ENCODE peak calls at places on chromosomes 5 and 9, in ten cellular contexts. One of them, this sample, is unnamed.

GRCh38 chr5:150035139-150035893 is 34.8 kb downstream of the HMGXB3 start:
- DNase-seq in PC-9: no peak
- DNase-seq in OCI-LY7: peak; percentile 72
- DNase-seq in GM23338: no peak
- DNase-seq in Karpas-422: peak; percentile 86
- DNase-seq in hepatocyte: no peak
- DNase-seq in MM.1S: peak; percentile 54
- DNase-seq in PC-3: no peak
- DNase-seq in SK-N-SH: no peak
- DNase-seq in HCT116: no peak
- DNase-seq in this sample: no peak

GRCh38 chr9:112005939-112006338 is 109.3 kb downstream of the UGCG start:
- DNase-seq in PC-9: no peak
- DNase-seq in OCI-LY7: no peak
- DNase-seq in hepatocyte: no peak
- DNase-seq in PC-3: no peak
- DNase-seq in GM23338: no peak
- DNase-seq in MM.1S: no peak
- DNase-seq in SK-N-SH: no peak
- DNase-seq in Karpas-422: no peak
- DNase-seq in HCT116: no peak
- DNase-seq in this sample: no peak

GRCh38 chr5:120872292-120872691 is 408.2 kb downstream of the PRR16 start:
- DNase-seq in OCI-LY7: no peak
- DNase-seq in PC-9: no peak
- DNase-seq in MM.1S: no peak
- DNase-seq in hepatocyte: no peak
- DNase-seq in PC-3: no peak
- DNase-seq in GM23338: no peak
- DNase-seq in SK-N-SH: no peak
- DNase-seq in HCT116: no peak
- DNase-seq in Karpas-422: no peak
- DNase-seq in this sample: peak; percentile 41

GRCh38 chr5:33513786-33514185 is 73.0 kb downstream of the TARS1 start:
- DNase-seq in HCT116: no peak
- DNase-seq in PC-9: no peak
- DNase-seq in PC-3: no peak
- DNase-seq in hepatocyte: no peak
- DNase-seq in Karpas-422: no peak
- DNase-seq in OCI-LY7: no peak
- DNase-seq in GM23338: no peak
- DNase-seq in SK-N-SH: no peak
- DNase-seq in MM.1S: no peak
- DNase-seq in this sample: peak; percentile 67

GRCh38 chr5:149939572-149939971 is 5.0 kb downstream of the PDE6A start:
- DNase-seq in PC-3: peak; percentile 95
- DNase-seq in Karpas-422: no peak
- DNase-seq in GM23338: no peak
- DNase-seq in HCT116: no peak
- DNase-seq in hepatocyte: no peak
- DNase-seq in MM.1S: no peak
- DNase-seq in PC-9: peak; percentile 86
- DNase-seq in SK-N-SH: no peak
- DNase-seq in OCI-LY7: no peak
- DNase-seq in this sample: peak; percentile 47

GRCh38 chr9:81759680-81760215 is 70.4 kb upstream of the TLE1 start:
- DNase-seq in PC-3: peak; percentile 88
- DNase-seq in GM23338: no peak
- DNase-seq in SK-N-SH: peak; percentile 21
- DNase-seq in PC-9: peak; percentile 47
- DNase-seq in Karpas-422: no peak
- DNase-seq in OCI-LY7: no peak
- DNase-seq in hepatocyte: peak; percentile 81
- DNase-seq in MM.1S: no peak
- DNase-seq in HCT116: peak; percentile 21
- DNase-seq in this sample: peak; percentile 93

GRCh38 chr5:53378590-53379247 is 101.7 kb upstream of the FST start:
- DNase-seq in HCT116: no peak
- DNase-seq in GM23338: no peak
- DNase-seq in Karpas-422: no peak
- DNase-seq in OCI-LY7: no peak
- DNase-seq in MM.1S: no peak
- DNase-seq in PC-3: peak; percentile 44
- DNase-seq in SK-N-SH: no peak
- DNase-seq in PC-9: no peak
- DNase-seq in hepatocyte: no peak
- DNase-seq in this sample: peak; percentile 88

GRCh38 chr9:21174671-21175070 is 8.2 kb upstream of the IFNA21 start:
- DNase-seq in MM.1S: no peak
- DNase-seq in PC-3: no peak
- DNase-seq in SK-N-SH: no peak
- DNase-seq in HCT116: no peak
- DNase-seq in PC-9: no peak
- DNase-seq in hepatocyte: no peak
- DNase-seq in Karpas-422: no peak
- DNase-seq in OCI-LY7: no peak
- DNase-seq in GM23338: no peak
- DNase-seq in this sample: peak; percentile 20

GRCh38 chr5:152177626-152178349 is 227.3 kb downstream of the NMUR2 start:
- DNase-seq in GM23338: no peak
- DNase-seq in SK-N-SH: no peak
- DNase-seq in hepatocyte: no peak
- DNase-seq in HCT116: no peak
- DNase-seq in Karpas-422: no peak
- DNase-seq in PC-9: no peak
- DNase-seq in MM.1S: no peak
- DNase-seq in OCI-LY7: no peak
- DNase-seq in PC-3: peak; percentile 47
- DNase-seq in this sample: no peak
- H3K9me2 ChIP-seq in GM23338: peaks cover 3% of the 10 kb centered on the region
- H3K9me2 ChIP-seq in SK-N-SH: no peaks in the 10 kb centered on the region
- H3K9me2 ChIP-seq in hepatocyte: no peaks in the 10 kb centered on the region
- H3K9me2 ChIP-seq in HCT116: no peaks in the 10 kb centered on the region
- H3K9me2 ChIP-seq in Karpas-422: no peaks in the 10 kb centered on the region
- H3K9me2 ChIP-seq in PC-9: no peaks in the 10 kb centered on the region
- H3K9me2 ChIP-seq in MM.1S: no peaks in the 10 kb centered on the region
- H3K9me2 ChIP-seq in OCI-LY7: no peaks in the 10 kb centered on the region
- H3K9me2 ChIP-seq in PC-3: no peaks in the 10 kb centered on the region
- H3K9me2 ChIP-seq in this sample: no peaks in the 10 kb centered on the region

GRCh38 chr9:86041331-86041741 is 58.0 kb downstream of the GOLM1 start:
- DNase-seq in hepatocyte: no peak
- DNase-seq in SK-N-SH: no peak
- DNase-seq in HCT116: no peak
- DNase-seq in GM23338: no peak
- DNase-seq in PC-3: no peak
- DNase-seq in OCI-LY7: no peak
- DNase-seq in MM.1S: no peak
- DNase-seq in Karpas-422: no peak
- DNase-seq in PC-9: no peak
- DNase-seq in this sample: peak; percentile 68
- H3K9me2 ChIP-seq in hepatocyte: no peaks in the 10 kb centered on the region
- H3K9me2 ChIP-seq in SK-N-SH: no peaks in the 10 kb centered on the region
- H3K9me2 ChIP-seq in HCT116: no peaks in the 10 kb centered on the region
- H3K9me2 ChIP-seq in GM23338: no peaks in the 10 kb centered on the region
- H3K9me2 ChIP-seq in PC-3: no peaks in the 10 kb centered on the region
- H3K9me2 ChIP-seq in OCI-LY7: no peaks in the 10 kb centered on the region
- H3K9me2 ChIP-seq in MM.1S: no peaks in the 10 kb centered on the region
- H3K9me2 ChIP-seq in Karpas-422: no peaks in the 10 kb centered on the region
- H3K9me2 ChIP-seq in PC-9: no peaks in the 10 kb centered on the region
- H3K9me2 ChIP-seq in this sample: no peaks in the 10 kb centered on the region

GRCh38 chr5:158084292-158084691 is 225.3 kb upstream of the CLINT1 start:
- DNase-seq in SK-N-SH: no peak
- DNase-seq in PC-9: no peak
- DNase-seq in GM23338: no peak
- DNase-seq in PC-3: no peak
- DNase-seq in OCI-LY7: no peak
- DNase-seq in hepatocyte: no peak
- DNase-seq in MM.1S: no peak
- DNase-seq in Karpas-422: no peak
- DNase-seq in HCT116: no peak
- DNase-seq in this sample: peak; percentile 11

GRCh38 chr5:158086856-158087255 is 227.9 kb upstream of the CLINT1 start:
- DNase-seq in OCI-LY7: no peak
- DNase-seq in Karpas-422: no peak
- DNase-seq in hepatocyte: no peak
- DNase-seq in PC-3: no peak
- DNase-seq in GM23338: no peak
- DNase-seq in PC-9: no peak
- DNase-seq in MM.1S: no peak
- DNase-seq in SK-N-SH: no peak
- DNase-seq in HCT116: no peak
- DNase-seq in this sample: no peak

GRCh38 chr5:158080112-158080511 is 221.2 kb upstream of the CLINT1 start:
- DNase-seq in HCT116: no peak
- DNase-seq in PC-3: no peak
- DNase-seq in hepatocyte: no peak
- DNase-seq in Karpas-422: no peak
- DNase-seq in GM23338: peak; percentile 67
- DNase-seq in OCI-LY7: no peak
- DNase-seq in SK-N-SH: no peak
- DNase-seq in MM.1S: no peak
- DNase-seq in PC-9: no peak
- DNase-seq in this sample: no peak

GRCh38 chr5:158079097-158079496 is 220.2 kb upstream of the CLINT1 start:
- DNase-seq in MM.1S: no peak
- DNase-seq in OCI-LY7: no peak
- DNase-seq in GM23338: no peak
- DNase-seq in Karpas-422: no peak
- DNase-seq in PC-9: no peak
- DNase-seq in hepatocyte: no peak
- DNase-seq in SK-N-SH: no peak
- DNase-seq in PC-3: no peak
- DNase-seq in HCT116: no peak
- DNase-seq in this sample: no peak

GRCh38 chr5:158082696-158083287 is 223.8 kb upstream of the CLINT1 start:
- DNase-seq in PC-9: no peak
- DNase-seq in OCI-LY7: no peak
- DNase-seq in MM.1S: no peak
- DNase-seq in HCT116: no peak
- DNase-seq in PC-3: no peak
- DNase-seq in GM23338: no peak
- DNase-seq in Karpas-422: no peak
- DNase-seq in SK-N-SH: no peak
- DNase-seq in hepatocyte: no peak
- DNase-seq in this sample: no peak
- H3K9me2 ChIP-seq in PC-9: no peaks in the 10 kb centered on the region
- H3K9me2 ChIP-seq in OCI-LY7: no peaks in the 10 kb centered on the region
- H3K9me2 ChIP-seq in MM.1S: no peaks in the 10 kb centered on the region
- H3K9me2 ChIP-seq in HCT116: no peaks in the 10 kb centered on the region
- H3K9me2 ChIP-seq in PC-3: no peaks in the 10 kb centered on the region
- H3K9me2 ChIP-seq in GM23338: peaks cover under 1% of the 10 kb centered on the region
- H3K9me2 ChIP-seq in Karpas-422: no peaks in the 10 kb centered on the region
- H3K9me2 ChIP-seq in SK-N-SH: no peaks in the 10 kb centered on the region
- H3K9me2 ChIP-seq in hepatocyte: no peaks in the 10 kb centered on the region
- H3K9me2 ChIP-seq in this sample: no peaks in the 10 kb centered on the region

GRCh38 chr9:30329441-30329840 is 2055.0 kb upstream of the ACO1 start:
- DNase-seq in GM23338: no peak
- DNase-seq in OCI-LY7: no peak
- DNase-seq in Karpas-422: no peak
- DNase-seq in PC-3: no peak
- DNase-seq in PC-9: no peak
- DNase-seq in MM.1S: no peak
- DNase-seq in hepatocyte: no peak
- DNase-seq in SK-N-SH: no peak
- DNase-seq in HCT116: no peak
- DNase-seq in this sample: no peak
- H3K9me2 ChIP-seq in GM23338: no peaks in the 10 kb centered on the region
- H3K9me2 ChIP-seq in OCI-LY7: no peaks in the 10 kb centered on the region
- H3K9me2 ChIP-seq in Karpas-422: no peaks in the 10 kb centered on the region
- H3K9me2 ChIP-seq in PC-3: no peaks in the 10 kb centered on the region
- H3K9me2 ChIP-seq in PC-9: no peaks in the 10 kb centered on the region
- H3K9me2 ChIP-seq in MM.1S: no peaks in the 10 kb centered on the region
- H3K9me2 ChIP-seq in hepatocyte: no peaks in the 10 kb centered on the region
- H3K9me2 ChIP-seq in SK-N-SH: no peaks in the 10 kb centered on the region
- H3K9me2 ChIP-seq in HCT116: no peaks in the 10 kb centered on the region
- H3K9me2 ChIP-seq in this sample: no peaks in the 10 kb centered on the region

GRCh38 chr5:54645888-54646284 is 128.3 kb downstream of the SNX18 start:
- DNase-seq in OCI-LY7: no peak
- DNase-seq in Karpas-422: no peak
- DNase-seq in GM23338: no peak
- DNase-seq in PC-3: no peak
- DNase-seq in HCT116: no peak
- DNase-seq in MM.1S: peak; percentile 7
- DNase-seq in PC-9: no peak
- DNase-seq in hepatocyte: no peak
- DNase-seq in SK-N-SH: no peak
- DNase-seq in this sample: peak; percentile 5

GRCh38 chr5:54649041-54649504 is 131.5 kb downstream of the SNX18 start:
- DNase-seq in PC-3: no peak
- DNase-seq in MM.1S: no peak
- DNase-seq in OCI-LY7: no peak
- DNase-seq in PC-9: no peak
- DNase-seq in GM23338: no peak
- DNase-seq in HCT116: no peak
- DNase-seq in Karpas-422: no peak
- DNase-seq in hepatocyte: no peak
- DNase-seq in SK-N-SH: no peak
- DNase-seq in this sample: no peak

GRCh38 chr5:54643679-54644078 is 126.1 kb downstream of the SNX18 start:
- DNase-seq in PC-9: no peak
- DNase-seq in Karpas-422: no peak
- DNase-seq in PC-3: peak; percentile 79
- DNase-seq in hepatocyte: no peak
- DNase-seq in MM.1S: no peak
- DNase-seq in GM23338: no peak
- DNase-seq in SK-N-SH: no peak
- DNase-seq in HCT116: peak; percentile 8
- DNase-seq in OCI-LY7: no peak
- DNase-seq in this sample: peak; percentile 95

GRCh38 chr5:54644226-54644625 is 126.7 kb downstream of the SNX18 start:
- DNase-seq in MM.1S: no peak
- DNase-seq in OCI-LY7: no peak
- DNase-seq in GM23338: no peak
- DNase-seq in HCT116: peak; percentile 48
- DNase-seq in SK-N-SH: no peak
- DNase-seq in Karpas-422: no peak
- DNase-seq in PC-3: peak; percentile 90
- DNase-seq in PC-9: peak; percentile 75
- DNase-seq in hepatocyte: no peak
- DNase-seq in this sample: peak; percentile 90

GRCh38 chr5:54646285-54647101 is 128.9 kb downstream of the SNX18 start:
- DNase-seq in HCT116: no peak
- DNase-seq in SK-N-SH: no peak
- DNase-seq in GM23338: peak; percentile 49
- DNase-seq in MM.1S: peak; percentile 95
- DNase-seq in OCI-LY7: peak; percentile 91
- DNase-seq in PC-9: no peak
- DNase-seq in hepatocyte: no peak
- DNase-seq in Karpas-422: peak; percentile 42
- DNase-seq in PC-3: peak; percentile 44
- DNase-seq in this sample: peak; percentile 73
- H3K9me2 ChIP-seq in HCT116: no peaks in the 10 kb centered on the region
- H3K9me2 ChIP-seq in SK-N-SH: no peaks in the 10 kb centered on the region
- H3K9me2 ChIP-seq in GM23338: no peaks in the 10 kb centered on the region
- H3K9me2 ChIP-seq in MM.1S: no peaks in the 10 kb centered on the region
- H3K9me2 ChIP-seq in OCI-LY7: no peaks in the 10 kb centered on the region
- H3K9me2 ChIP-seq in PC-9: no peaks in the 10 kb centered on the region
- H3K9me2 ChIP-seq in hepatocyte: no peaks in the 10 kb centered on the region
- H3K9me2 ChIP-seq in Karpas-422: no peaks in the 10 kb centered on the region
- H3K9me2 ChIP-seq in PC-3: no peaks in the 10 kb centered on the region
- H3K9me2 ChIP-seq in this sample: no peaks in the 10 kb centered on the region

GRCh38 chr5:78899922-78900362 is 85.2 kb downstream of the ARSB start:
- DNase-seq in OCI-LY7: peak; percentile 32
- DNase-seq in PC-9: peak; percentile 53
- DNase-seq in MM.1S: peak; percentile 29
- DNase-seq in hepatocyte: peak; percentile 28
- DNase-seq in HCT116: peak; percentile 44
- DNase-seq in SK-N-SH: no peak
- DNase-seq in GM23338: peak; percentile 91
- DNase-seq in Karpas-422: peak; percentile 83
- DNase-seq in PC-3: peak; percentile 56
- DNase-seq in this sample: peak; percentile 64
- H3K9me2 ChIP-seq in OCI-LY7: no peaks in the 10 kb centered on the region
- H3K9me2 ChIP-seq in PC-9: no peaks in the 10 kb centered on the region
- H3K9me2 ChIP-seq in MM.1S: no peaks in the 10 kb centered on the region
- H3K9me2 ChIP-seq in hepatocyte: no peaks in the 10 kb centered on the region
- H3K9me2 ChIP-seq in HCT116: no peaks in the 10 kb centered on the region
- H3K9me2 ChIP-seq in SK-N-SH: no peaks in the 10 kb centered on the region
- H3K9me2 ChIP-seq in GM23338: no peaks in the 10 kb centered on the region
- H3K9me2 ChIP-seq in Karpas-422: no peaks in the 10 kb centered on the region
- H3K9me2 ChIP-seq in PC-3: no peaks in the 10 kb centered on the region
- H3K9me2 ChIP-seq in this sample: no peaks in the 10 kb centered on the region